ENCODE peak calls at places on chromosomes 1 and 21, in eight cellular contexts. U, A, Z, M, D, B, S and X are unnamed samples.

GRCh38 chr1:174398246-174398645 is 49.5 kb upstream of the GPR52 start:
- DNase-seq in U (no peak), A (no peak), Z (no peak), M (no peak), D (no peak), B (no peak), S (no peak), X (no peak)

GRCh38 chr1:231957361-231957760 is 330.8 kb downstream of the DISC1 start:
- DNase-seq in U (no peak), A (no peak), Z (no peak), M (no peak), D (no peak), B (no peak), S (no peak), X (no peak)

GRCh38 chr21:27382404-27382803 is 415.5 kb upstream of the ADAMTS5 start:
- DNase-seq in U (no peak), A (no peak), Z (no peak), M (no peak), D (no peak), B (no peak), S (no peak), X (no peak)

GRCh38 chr1:195686764-195687163 is 921.5 kb downstream of the KCNT2 start:
- DNase-seq in U (no peak), A (no peak), Z (no peak), M (no peak), D (no peak), B (no peak), S (no peak), X (no peak)

GRCh38 chr1:66834926-66835325 is 33.9 kb upstream of the INSL5 start:
- DNase-seq in U (no peak), A (no peak), Z (no peak), M (no peak), D (no peak), B (no peak), S (no peak), X (no peak)

GRCh38 chr1:205259361-205259832 is 31.7 kb downstream of the TMCC2 start:
- DNase-seq in U (no peak), A (no peak), Z (no peak), M (no peak), D (no peak), B (no peak), S (no peak), X (no peak)

GRCh38 chr1:50724626-50725286 is 235.3 kb downstream of the FAF1 start:
- DNase-seq in U (no peak), A (no peak), Z (no peak), M (no peak), D (no peak), B (no peak), S (no peak), X (no peak)

GRCh38 chr1:203269654-203270020 is 35.7 kb upstream of the BTG2 start:
- DNase-seq in U (no peak), A (no peak), Z (no peak), M (no peak), D (no peak), B (no peak), S (no peak), X (no peak)

GRCh38 chr1:228725178-228725577 is 10.1 kb upstream of the RHOU start:
- DNase-seq in U (no peak), A (no peak), Z (no peak), M (no peak), D (no peak), B (no peak), S (no peak), X (no peak)

GRCh38 chr1:80217377-80217986 is 1211.0 kb upstream of the ADGRL4 start:
- DNase-seq in U (peak; percentile 41), A (peak; percentile 55), Z (no peak), M (no peak), D (peak; percentile 22), B (no peak), S (peak; percentile 32), X (no peak)

GRCh38 chr1:67939176-67939751 is 106.0 kb upstream of the GNG12 start:
- DNase-seq in U (peak; percentile 53), A (no peak), Z (no peak), M (no peak), D (no peak), B (no peak), S (no peak), X (no peak)

DNA sequence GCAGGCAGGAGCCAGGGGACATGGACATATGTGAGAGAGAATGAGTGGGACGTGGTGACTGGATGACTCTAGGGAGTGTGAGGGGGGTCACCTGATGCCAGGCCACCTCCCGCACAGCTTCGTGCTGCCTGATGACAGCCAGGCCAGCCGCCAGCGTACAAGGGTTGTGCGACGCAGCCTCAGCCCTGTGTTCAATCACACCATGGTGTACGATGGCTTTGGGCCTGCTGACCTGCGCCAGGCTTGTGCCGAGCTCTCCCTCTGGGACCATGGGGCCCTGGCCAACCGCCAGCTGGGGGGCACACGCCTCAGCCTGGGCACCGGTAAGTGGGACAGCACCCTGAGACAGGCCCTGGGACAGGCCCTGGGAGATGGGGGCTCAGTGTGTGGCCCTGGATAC is 11.3 kb downstream of the SYTL1 start:
- DNase-seq in U (no peak), A (no peak), Z (no peak), M (no peak), D (no peak), B (no peak), S (no peak), X (no peak)
- TF ChIP-seq POLR2AphosphoS5 in U (no peak), A (no peak), Z (no peak), M (no peak), D (no peak), B (no peak), S (no peak), X (no peak)

DNA sequence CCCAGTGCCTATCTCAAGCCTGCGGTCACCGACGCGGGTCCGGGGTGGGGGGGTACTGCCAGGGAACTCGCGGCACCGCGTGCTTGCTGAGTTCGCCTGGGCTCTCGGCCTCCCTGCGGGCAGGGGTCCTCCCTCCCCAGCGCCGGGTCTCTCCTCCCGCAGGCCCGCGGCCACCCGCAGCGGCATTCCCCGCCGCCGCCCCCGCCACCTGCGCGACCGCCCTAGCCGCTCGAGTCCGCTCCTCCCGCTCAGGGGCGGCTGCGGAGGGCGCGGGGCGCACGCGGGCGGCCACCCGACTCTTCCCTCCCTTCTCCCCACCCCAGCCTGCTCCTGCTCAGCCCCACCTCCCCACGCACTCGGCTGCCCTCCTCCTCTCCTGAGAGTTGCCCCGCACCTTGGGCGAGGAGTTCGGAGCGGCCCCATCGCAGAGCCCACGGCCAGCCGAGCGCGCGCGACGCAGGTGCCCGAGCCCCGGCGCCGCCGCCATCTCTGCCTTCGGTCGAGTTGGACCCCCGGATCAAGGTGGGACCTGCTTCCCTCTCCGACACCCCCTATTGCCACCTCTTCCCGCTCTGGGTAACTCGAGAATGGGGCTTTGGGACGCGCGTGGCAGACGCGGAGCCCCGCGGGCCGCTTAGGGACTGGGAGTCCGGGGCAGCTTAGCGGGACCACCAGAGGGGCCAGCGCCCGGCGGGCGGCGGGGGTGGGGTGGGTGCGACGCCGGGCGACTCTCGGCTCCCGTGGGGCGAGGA is 105.0 kb downstream of the LEPR start:
- DNase-seq in U (peak; percentile 77), A (peak; percentile 45), Z (peak; percentile 73), M (no peak), D (no peak), B (peak; percentile 30), S (no peak), X (no peak)
- TF ChIP-seq POLR2AphosphoS5 in U (no peak), A (no peak), Z (no peak), M (no peak), D (no peak), B (no peak), S (no peak), X (no peak)

GRCh38 chr1:147630022-147630421 is 40.3 kb downstream of the ACP6 start:
- DNase-seq in U (no peak), A (peak; percentile 23), Z (no peak), M (no peak), D (no peak), B (no peak), S (no peak), X (no peak)

GRCh38 chr1:147631839-147632238 is 38.5 kb downstream of the ACP6 start:
- DNase-seq in U (no peak), A (no peak), Z (no peak), M (no peak), D (no peak), B (no peak), S (no peak), X (no peak)

GRCh38 chr1:147627435-147628110 is 42.8 kb downstream of the ACP6 start:
- DNase-seq in U (peak; percentile 83), A (peak; percentile 73), Z (peak; percentile 76), M (peak; percentile 49), D (peak; percentile 51), B (peak; percentile 59), S (peak; percentile 13), X (no peak)

GRCh38 chr1:147628441-147628840 is 41.9 kb downstream of the ACP6 start:
- DNase-seq in U (no peak), A (no peak), Z (no peak), M (no peak), D (no peak), B (no peak), S (no peak), X (no peak)

GRCh38 chr1:147630447-147630846 is 39.9 kb downstream of the ACP6 start:
- DNase-seq in U (no peak), A (no peak), Z (no peak), M (no peak), D (no peak), B (no peak), S (no peak), X (no peak)
- TF ChIP-seq POLR2AphosphoS5 in U (no peak), A (no peak), Z (no peak), M (no peak), D (no peak), B (no peak), S (no peak), X (no peak)

GRCh38 chr1:1314237-1314586 is 5.8 kb downstream of the PUSL1 start:
- DNase-seq in U (no peak), A (no peak), Z (no peak), M (no peak), D (no peak), B (no peak), S (no peak), X (no peak)

GRCh38 chr1:1314678-1315335 is 6.4 kb downstream of the PUSL1 start:
- DNase-seq in U (no peak), A (no peak), Z (no peak), M (no peak), D (no peak), B (no peak), S (no peak), X (no peak)

GRCh38 chr1:1313500-1314236 is 5.3 kb downstream of the PUSL1 start:
- DNase-seq in U (no peak), A (no peak), Z (no peak), M (no peak), D (no peak), B (no peak), S (no peak), X (no peak)

GRCh38 chr1:1317420-1317819 is 7.0 kb downstream of the INTS11 start:
- DNase-seq in U (no peak), A (no peak), Z (no peak), M (no peak), D (no peak), B (no peak), S (no peak), X (no peak)

DNA sequence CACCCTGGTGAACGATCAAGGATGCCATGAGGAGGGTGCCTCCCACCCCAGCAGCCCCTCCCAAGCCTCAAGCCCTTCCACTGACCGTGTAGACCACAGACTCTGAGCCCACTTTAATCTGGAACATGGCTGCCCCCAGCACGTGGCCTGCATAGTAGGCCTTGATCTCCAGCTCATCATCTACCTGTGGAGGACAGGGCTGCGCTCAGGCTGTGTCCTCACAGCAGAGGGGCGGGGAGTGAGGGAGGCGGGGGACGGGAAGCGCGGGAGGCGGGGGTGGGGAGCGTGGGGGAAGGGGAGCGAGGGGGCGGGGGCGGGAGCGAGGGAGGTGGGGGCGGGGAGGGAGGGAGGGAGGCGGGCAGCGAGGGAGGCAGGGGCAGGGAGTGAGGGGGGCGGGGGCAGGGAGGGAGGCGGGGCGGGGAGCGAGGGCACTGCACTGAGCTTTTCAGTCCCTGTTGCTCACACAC is 7.1 kb downstream of the PUSL1 start:
- DNase-seq in U (no peak), A (peak; percentile 83), Z (peak; percentile 78), M (no peak), D (no peak), B (no peak), S (no peak), X (no peak)
- TF ChIP-seq POLR2AphosphoS5 in U (no peak), A (peak; percentile 39), Z (no peak), M (no peak), D (peak; percentile 30), B (no peak), S (no peak), X (no peak)